ENCODE peak calls at places on chromosomes 11 and 22, in seven cellular contexts. H is transverse colon, Q is SK-N-SH, N is HCT116, K is sigmoid colon, M is Panc1, Z is H1. A is an unnamed sample.

GRCh38 chr11:11486423-11486822 is 133.4 kb upstream of the CSNK2A3 start:
- DNase-seq in H (no peak), Q (no peak), N (no peak), K (no peak), M (no peak), Z (no peak), A (no peak)

GRCh38 chr11:70073188-70073817 is 4.8 kb upstream of the ANO1 start:
- DNase-seq in H (no peak), Q (no peak), N (no peak), K (peak; percentile 44), M (no peak), Z (no peak), A (no peak)

GRCh38 chr11:13073119-13073981 is 64.2 kb downstream of the RASSF10 start:
- DNase-seq in H (no peak), Q (no peak), N (peak; percentile 76), K (no peak), M (no peak), Z (no peak), A (no peak)

GRCh38 chr22:28581020-28581419 is 98.6 kb downstream of the TTC28 start:
- DNase-seq in H (no peak), Q (no peak), N (no peak), K (no peak), M (no peak), Z (no peak), A (no peak)

GRCh38 chr11:3723014-3723708 is 52.0 kb upstream of the CHRNA10 start:
- DNase-seq in H (no peak), Q (no peak), N (no peak), K (no peak), M (peak; percentile 5), Z (no peak), A (no peak)

GRCh38 chr11:21625982-21626381 is 566.9 kb upstream of the ANO5 start:
- DNase-seq in H (peak; percentile 8), Q (no peak), N (no peak), K (peak; percentile 60), M (no peak), Z (no peak), A (no peak)

GRCh38 chr11:118845369-118845768 is 38.3 kb upstream of the CXCR5 start:
- DNase-seq in H (no peak), Q (no peak), N (no peak), K (no peak), M (no peak), Z (no peak), A (no peak)

GRCh38 chr11:47991266-47991830 is 11.0 kb downstream of the PTPRJ start:
- DNase-seq in H (peak; percentile 50), Q (no peak), N (no peak), K (no peak), M (no peak), Z (no peak), A (peak; percentile 64)

GRCh38 chr22:20962491-20962945 is 4.5 kb upstream of the AIFM3 start:
- DNase-seq in H (no peak), Q (no peak), N (no peak), K (no peak), M (no peak), Z (no peak), A (no peak)

GRCh38 chr11:16895306-16895705 is 118.9 kb downstream of the PLEKHA7 start:
- DNase-seq in H (no peak), Q (no peak), N (no peak), K (no peak), M (no peak), Z (no peak), A (no peak)

GRCh38 chr22:50530280-50530856 is 556 bp upstream of the TYMP start:
- DNase-seq in H (peak; percentile 88), Q (no peak), N (peak; percentile 73), K (peak; percentile 93), M (no peak), Z (no peak), A (peak; percentile 91)

GRCh38 chr11:2892215-2893020 is 6.8 kb upstream of the CDKN1C start:
- DNase-seq in H (peak; percentile 67), Q (peak; percentile 92), N (no peak), K (peak; percentile 83), M (no peak), Z (peak; percentile 59), A (peak; percentile 57)

GRCh38 chr11:45856044-45856468 is 8.8 kb downstream of the CRY2 start:
- DNase-seq in H (no peak), Q (no peak), N (no peak), K (peak; percentile 79), M (no peak), Z (no peak), A (no peak)

GRCh38 chr22:42720263-42721044 is at the start of gene A4GALT:
- DNase-seq in H (no peak), Q (peak; percentile 63), N (no peak), K (no peak), M (no peak), Z (no peak), A (no peak)

GRCh38 chr11:108929241-108929640 is 264.4 kb downstream of the DDX10 start:
- DNase-seq in H (no peak), Q (no peak), N (peak; percentile 8), K (no peak), M (peak; percentile 94), Z (no peak), A (no peak)

GRCh38 chr11:116035972-116036371 is 531.8 kb upstream of the CADM1 start:
- DNase-seq in H (no peak), Q (peak; percentile 30), N (no peak), K (no peak), M (no peak), Z (no peak), A (no peak)

GRCh38 chr11:35725880-35726279 is 63.3 kb downstream of the TRIM44 start:
- DNase-seq in H (no peak), Q (no peak), N (peak; percentile 26), K (no peak), M (no peak), Z (no peak), A (no peak)

GRCh38 chr11:67563354-67564114 is 20.1 kb upstream of the GSTP1 start:
- DNase-seq in H (peak; percentile 71), Q (no peak), N (peak; percentile 76), K (peak; percentile 83), M (peak; percentile 64), Z (no peak), A (peak; percentile 52)

DNA sequence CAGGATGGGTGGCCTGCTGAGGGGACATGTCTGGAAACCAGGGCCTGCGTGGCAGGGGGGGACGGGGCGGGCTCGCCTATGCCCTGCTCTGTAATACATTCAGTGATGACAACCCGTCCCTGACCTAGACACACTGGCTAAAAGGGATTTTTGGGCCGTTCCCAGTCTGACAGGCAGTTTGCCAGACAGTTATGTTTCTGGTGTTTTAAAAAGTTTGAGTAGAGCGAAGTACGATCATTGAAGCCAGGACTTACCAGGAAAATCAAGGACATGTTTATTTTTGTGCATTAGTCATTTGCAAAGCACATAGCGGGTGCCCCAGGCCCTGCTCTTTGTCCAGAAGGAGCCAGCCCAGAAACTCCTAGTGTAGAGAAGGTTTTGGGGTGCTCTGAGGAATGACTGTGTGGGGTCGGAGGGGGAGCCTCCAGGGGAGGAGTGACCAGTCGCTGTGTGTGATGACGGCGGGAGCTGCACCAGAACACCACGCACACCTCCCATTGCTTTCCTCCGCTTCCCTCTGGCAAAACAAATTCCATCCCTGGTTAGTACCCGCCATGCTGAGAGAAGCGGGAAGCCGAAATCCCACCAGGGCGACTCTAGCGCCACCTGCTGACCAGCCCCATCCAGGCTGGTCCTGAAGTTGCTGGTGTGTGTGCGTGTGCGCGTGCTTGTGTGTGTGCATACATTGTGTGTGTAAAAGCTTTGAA is 50.8 kb downstream of the FBLN1 start:
- DNase-seq in H (peak; percentile 73), Q (peak; percentile 95), N (peak; percentile 63), K (peak; percentile 90), M (peak; percentile 61), Z (peak; percentile 51), A (peak; percentile 68)
- TF ChIP-seq POLR2AphosphoS5 in H (peak; percentile 12), Q (no peak), N (no peak), K (no peak), M (no peak), Z (no peak), A (peak; percentile 67)

DNA sequence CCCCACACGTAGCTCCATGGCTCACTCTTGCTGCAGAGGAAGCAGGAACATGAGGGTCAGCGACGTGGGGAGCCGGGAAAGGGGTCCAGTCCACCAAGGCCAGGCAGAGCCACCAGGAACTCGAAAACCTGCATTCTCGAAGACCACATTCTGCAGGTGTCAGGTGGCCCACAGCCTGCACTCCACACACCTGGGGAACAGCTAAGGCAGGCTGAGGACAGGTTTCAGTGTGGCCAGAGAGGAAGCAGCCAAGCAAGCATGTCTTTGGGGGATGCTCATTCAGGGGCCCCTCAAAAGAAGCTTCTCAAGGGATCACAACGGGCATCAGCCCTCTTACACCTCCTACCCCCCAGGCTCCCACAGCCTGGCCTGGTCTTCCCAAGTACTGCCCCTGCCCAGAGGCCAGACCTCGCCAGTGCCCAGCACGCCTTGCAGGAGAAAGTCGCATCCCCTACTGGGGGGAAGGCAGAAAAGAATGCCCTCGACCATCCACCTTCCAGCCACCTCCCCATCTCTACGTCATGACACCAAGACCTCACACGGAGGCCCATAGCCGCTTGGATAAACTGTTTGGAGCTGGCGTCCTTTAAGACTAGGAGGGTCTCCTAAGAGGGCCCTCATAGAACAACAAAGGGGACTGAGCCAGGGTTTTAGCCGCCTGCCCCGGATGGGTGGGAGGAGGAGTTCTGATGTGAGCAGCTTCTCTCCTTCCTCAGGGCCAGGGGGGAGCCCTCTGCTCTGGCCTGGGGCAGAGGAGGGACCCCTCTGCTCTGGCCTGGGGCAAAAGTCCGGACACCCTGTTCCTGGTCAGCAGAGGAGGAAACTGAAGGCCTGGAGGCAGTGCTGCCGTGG is 2.9 kb downstream of the CSNK1E start:
- DNase-seq in H (peak; percentile 44), Q (no peak), N (no peak), K (no peak), M (no peak), Z (no peak), A (no peak)
- TF ChIP-seq POLR2AphosphoS5 in H (no peak), Q (no peak), N (no peak), K (no peak), M (no peak), Z (peak; percentile 55), A (no peak)

GRCh38 chr11:125164422-125165110 is at the start of gene PKNOX2:
- DNase-seq in H (peak; percentile 50), Q (peak; percentile 95), N (peak; percentile 3), K (peak; percentile 92), M (no peak), Z (no peak), A (peak; percentile 73)
- TF ChIP-seq POLR2AphosphoS5 in H (peak; percentile 36), Q (no peak), N (no peak), K (no peak), M (no peak), Z (no peak), A (peak; percentile 48)

DNA sequence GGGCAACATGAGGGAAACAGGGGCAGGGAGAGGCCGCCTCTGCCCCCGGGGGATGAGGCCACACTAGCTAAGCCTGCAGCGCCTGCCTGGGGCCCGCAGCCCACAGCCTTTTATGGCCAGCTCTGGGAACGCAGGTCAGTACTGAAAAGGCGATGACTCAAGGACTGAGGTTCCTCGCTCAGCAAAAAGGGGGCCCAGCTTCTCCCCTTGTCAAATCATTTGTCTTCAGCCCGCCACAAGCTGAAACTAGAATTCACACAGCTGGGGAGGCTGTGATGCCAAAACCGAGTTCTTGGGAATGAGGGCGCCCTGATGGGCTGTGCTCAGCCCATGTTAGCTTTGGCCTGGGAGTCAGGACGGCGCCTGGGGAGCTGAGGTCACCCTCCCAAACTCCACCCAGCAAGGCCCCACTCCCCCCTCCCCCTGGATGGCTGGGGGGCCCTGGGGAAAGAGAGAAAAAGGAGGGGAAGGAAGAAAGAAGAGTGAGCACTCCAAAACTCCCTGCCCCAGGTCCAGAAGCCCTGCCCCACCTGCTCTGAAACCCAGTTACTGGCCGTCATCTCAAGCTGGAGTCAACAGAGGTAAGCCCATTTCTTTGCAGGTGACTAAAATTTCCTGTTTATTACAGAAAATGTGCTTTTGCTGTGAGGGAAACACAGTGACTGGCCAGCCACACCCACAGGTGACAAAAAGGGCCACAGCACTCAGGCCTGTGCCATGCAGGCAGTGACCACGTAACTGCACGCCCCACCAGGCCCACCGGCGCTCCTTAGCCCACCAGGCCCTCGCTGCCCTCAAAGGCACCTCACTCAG is 13.7 kb downstream of the EHD1 start:
- DNase-seq in H (peak; percentile 66), Q (no peak), N (no peak), K (peak; percentile 94), M (no peak), Z (no peak), A (no peak)
- TF ChIP-seq POLR2AphosphoS5 in H (peak; percentile 34), Q (no peak), N (no peak), K (peak; percentile 59), M (no peak), Z (no peak), A (peak; percentile 65)

A was measured in stomach.